ENCODE peak calls at places on chromosomes 6 and 20, in eight cellular contexts. H is adrenal gland, C is body of pancreas, K is heart left ventricle, P is neural progenitor cell, J is upper lobe of right lung, W is kidney, V is stomach. Q is an unnamed sample.
A peak's percentile ranks its signal among the peaks of the same experiment; 100 is the strongest.

GRCh38 chr6:96853083-96853482 is 15.8 kb upstream of the GPR63 start:
- DNase-seq in V (no peak), H (no peak), P (no peak), W (no peak), K (no peak), C (no peak), J (no peak), Q (no peak)

GRCh38 chr6:30875244-30876038 is 8.9 kb upstream of the DDR1 start:
- DNase-seq in P (no peak), K (no peak), W (no peak), C (no peak), J (no peak), H (no peak), V (no peak), Q (peak; percentile 64)

GRCh38 chr6:3133515-3133914 is 15.0 kb downstream of the BPHL start:
- DNase-seq in W (no peak), P (no peak), J (no peak), V (no peak), H (no peak), K (no peak), C (no peak), Q (no peak)

GRCh38 chr6:156348376-156348775 is 428.8 kb upstream of the ARID1B start:
- DNase-seq in C (no peak), V (no peak), H (no peak), P (no peak), W (no peak), K (no peak), J (no peak), Q (no peak)

GRCh38 chr6:143058987-143059386 is 1.7 kb upstream of the AIG1 start:
- DNase-seq in V (no peak), H (no peak), J (no peak), C (no peak), P (peak; percentile 13), K (no peak), W (no peak), Q (peak; percentile 48)

GRCh38 chr20:2986466-2986865 is 57.0 kb upstream of the GNRH2 start:
- DNase-seq in V (no peak), C (peak; percentile 29), J (no peak), K (no peak), P (no peak), W (no peak), H (no peak), Q (no peak)

GRCh38 chr6:81214414-81215091 is 537.9 kb downstream of the TENT5A start:
- DNase-seq in C (no peak), W (peak; percentile 65), K (peak; percentile 46), V (no peak), H (no peak), J (peak; percentile 26), P (no peak), Q (no peak)

GRCh38 chr20:62740286-62741141 is 31.9 kb downstream of the NTSR1 start:
- DNase-seq in H (no peak), K (peak; percentile 64), P (no peak), J (peak; percentile 63), W (peak; percentile 75), C (peak; percentile 27), V (peak; percentile 39), Q (no peak)

GRCh38 chr20:4797275-4797674 is 75.6 kb downstream of the PRND start:
- DNase-seq in K (no peak), H (no peak), P (no peak), C (no peak), W (no peak), J (no peak), V (no peak), Q (no peak)

GRCh38 chr20:9999660-10000059 is 35.1 kb upstream of the ANKEF1 start:
- DNase-seq in V (no peak), C (peak; percentile 51), W (no peak), K (no peak), H (peak; percentile 54), J (no peak), P (no peak), Q (no peak)

GRCh38 chr6:43917878-43918382 is 147.9 kb downstream of the VEGFA start:
- DNase-seq in J (no peak), W (peak; percentile 35), H (no peak), V (no peak), P (no peak), K (no peak), C (no peak), Q (no peak)

GRCh38 chr6:157410088-157410487 is 29.1 kb downstream of the ZDHHC14 start:
- DNase-seq in P (no peak), C (no peak), H (no peak), V (no peak), W (no peak), K (no peak), J (no peak), Q (no peak)

GRCh38 chr20:47748851-47749250 is 36.4 kb downstream of the SULF2 start:
- DNase-seq in V (no peak), W (no peak), H (no peak), P (no peak), J (no peak), K (no peak), C (no peak), Q (no peak)

GRCh38 chr6:34658605-34659218 is 37.9 kb downstream of the ILRUN start:
- DNase-seq in W (no peak), H (no peak), K (no peak), P (no peak), J (no peak), V (peak; percentile 62), C (no peak), Q (no peak)

GRCh38 chr20:31514154-31515071 is at the start of gene HM13:
- DNase-seq in K (peak; percentile 96), W (peak; percentile 97), V (peak; percentile 94), P (peak; percentile 99), H (peak; percentile 95), J (peak; percentile 95), C (peak; percentile 92), Q (peak; percentile 94)

GRCh38 chr20:31516651-31517050 is 2.4 kb downstream of the HM13 start:
- DNase-seq in K (no peak), W (no peak), J (no peak), P (no peak), H (no peak), V (no peak), C (no peak), Q (no peak)

GRCh38 chr20:31516166-31516565 is 1.9 kb downstream of the HM13 start:
- DNase-seq in C (no peak), W (no peak), P (no peak), K (no peak), V (no peak), H (no peak), J (no peak), Q (no peak)

GRCh38 chr20:31515072-31515774 is 981 bp downstream of the HM13 start:
- DNase-seq in H (no peak), J (no peak), P (no peak), W (no peak), K (no peak), C (no peak), V (no peak), Q (no peak)

DNA sequence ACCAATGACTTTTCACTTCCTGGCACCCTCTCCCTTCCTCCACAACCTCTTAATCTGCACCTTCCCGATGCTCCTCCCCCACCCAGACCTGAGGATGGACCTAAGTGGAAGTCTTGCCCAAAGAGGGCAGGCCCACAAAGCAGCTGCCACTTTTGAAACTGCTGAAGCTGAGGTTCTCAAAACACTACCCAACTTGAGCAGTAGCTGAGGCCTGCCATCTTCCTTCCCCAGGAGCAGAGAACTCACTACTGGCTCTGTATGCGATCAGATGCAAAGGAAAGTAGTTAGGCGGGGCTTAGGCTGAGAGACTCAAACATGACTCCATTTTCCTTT is 1.5 kb downstream of the HM13 start:
- DNase-seq in C (peak; percentile 51), V (no peak), J (no peak), K (no peak), P (no peak), W (no peak), H (no peak), Q (no peak)
- H3K27ac ChIP-seq in C (peak overlapping the region; percentile 19), V (no peak overlapping the region), J (no peak overlapping the region), K (peak overlapping the region; percentile 91), P (no peak overlapping the region), W (no peak overlapping the region), H (no peak overlapping the region), Q (no peak overlapping the region)

DNA sequence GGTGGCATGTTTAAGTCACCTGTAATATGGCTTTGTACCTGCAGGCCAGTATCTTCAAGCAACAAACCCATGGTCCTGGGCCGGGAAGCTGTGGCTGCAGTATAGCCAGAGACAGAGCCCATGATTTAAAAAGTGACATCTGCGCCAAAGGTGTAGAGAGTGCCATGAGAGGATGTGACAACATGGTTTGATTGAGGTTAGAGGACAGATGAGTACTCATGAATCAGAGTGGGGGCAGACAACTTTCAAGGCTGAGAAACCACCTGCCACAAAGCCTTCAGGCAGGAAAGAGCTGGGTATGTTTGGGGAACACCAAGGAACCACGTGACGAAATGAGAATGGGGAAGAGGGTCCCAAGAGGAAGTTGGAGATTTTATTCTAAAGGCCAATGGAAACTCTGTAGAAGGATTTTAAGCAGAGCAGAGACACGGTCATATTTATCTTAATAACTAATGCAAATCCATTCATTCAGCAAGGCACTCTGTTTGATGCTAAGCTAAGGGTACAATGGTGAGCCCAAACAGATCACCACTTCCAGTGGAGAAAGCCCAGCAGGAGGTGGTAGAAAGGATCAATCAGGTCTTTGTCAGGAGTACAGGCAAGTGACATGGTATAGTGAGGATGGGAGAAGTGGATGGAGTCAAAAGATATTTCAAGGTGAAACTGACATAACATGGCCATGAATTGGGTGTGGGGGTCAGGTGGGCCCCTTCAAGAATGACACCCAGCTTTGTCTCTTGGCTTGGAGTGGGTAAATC is 3.4 kb upstream of the MICAL1 start:
- DNase-seq in W (no peak), P (peak; percentile 53), V (no peak), J (no peak), C (peak; percentile 32), H (peak; percentile 49), K (no peak), Q (no peak)
- H3K27ac ChIP-seq in W (no peak overlapping the region), P (no peak overlapping the region), V (no peak overlapping the region), J (peak overlapping the region; percentile 3), C (no peak overlapping the region), H (no peak overlapping the region), K (peak overlapping the region; percentile 66), Q (no peak overlapping the region)

GRCh38 chr6:41823178-41823577 is 35.7 kb downstream of the TOMM6 start:
- DNase-seq in P (no peak), V (no peak), K (no peak), W (no peak), J (no peak), H (no peak), C (no peak), Q (no peak)

GRCh38 chr6:41813956-41814355 is 26.5 kb downstream of the TOMM6 start:
- DNase-seq in P (no peak), W (no peak), H (no peak), V (no peak), J (no peak), C (no peak), K (no peak), Q (no peak)

GRCh38 chr6:41815587-41815986 is 28.1 kb downstream of the TOMM6 start:
- DNase-seq in V (no peak), K (no peak), P (no peak), W (no peak), H (no peak), J (no peak), C (no peak), Q (no peak)

GRCh38 chr6:41813469-41813868 is 26.0 kb downstream of the TOMM6 start:
- DNase-seq in K (no peak), P (no peak), V (no peak), W (no peak), H (no peak), C (no peak), J (no peak), Q (no peak)

GRCh38 chr6:41818271-41819054 is 31.0 kb downstream of the TOMM6 start:
- DNase-seq in P (no peak), V (no peak), H (no peak), W (no peak), J (no peak), C (no peak), K (no peak), Q (no peak)
- H3K27ac ChIP-seq in P (no peak overlapping the region), V (no peak overlapping the region), H (no peak overlapping the region), W (no peak overlapping the region), J (no peak overlapping the region), C (no peak overlapping the region), K (no peak overlapping the region), Q (no peak overlapping the region)

GRCh38 chr6:121505284-121505683 is 69.8 kb downstream of the GJA1 start:
- DNase-seq in H (no peak), W (no peak), K (no peak), C (no peak), V (no peak), P (no peak), J (no peak), Q (no peak)
- H3K27ac ChIP-seq in H (no peak overlapping the region), W (no peak overlapping the region), K (no peak overlapping the region), C (no peak overlapping the region), V (no peak overlapping the region), P (no peak overlapping the region), J (no peak overlapping the region), Q (no peak overlapping the region)

Q was measured in testis.